ENCODE peak calls at places on chromosomes 7 and 10, in six cellular contexts. A is WTC11, B is left lobe of liver, R is skeletal muscle cell, W is AG20443, X is esophagus squamous epithelium. P is an unnamed sample.

GRCh38 chr10:102334106-102334505 is 61.4 kb upstream of the NFKB2 start:
- DNase-seq in A (no peak), R (no peak), X (no peak), B (no peak), W (no peak), P (no peak)

GRCh38 chr10:55989188-55989587 is 371.9 kb downstream of the ZWINT start:
- DNase-seq in X (no peak), R (no peak), B (no peak), A (no peak), W (no peak), P (no peak)

GRCh38 chr7:136887317-136887716 is 18.9 kb downstream of the CHRM2 start:
- DNase-seq in A (no peak), R (no peak), W (no peak), X (no peak), B (no peak), P (no peak)

GRCh38 chr7:35975851-35976454 is 175.1 kb downstream of the SEPTIN7 start:
- DNase-seq in B (no peak), W (peak), X (no peak), R (peak), A (no peak), P (peak)

GRCh38 chr10:97731346-97732051 is 5.4 kb upstream of the ZFYVE27 start:
- DNase-seq in W (peak), B (peak), R (peak), X (no peak), A (peak), P (peak)

GRCh38 chr10:129550658-129551057 is 83.6 kb downstream of the MGMT start:
- DNase-seq in W (no peak), X (no peak), A (no peak), B (peak), R (no peak), P (no peak)

GRCh38 chr10:26528715-26529393 is 90.7 kb downstream of the APBB1IP start:
- DNase-seq in B (no peak), R (no peak), W (no peak), A (no peak), X (no peak), P (no peak)

GRCh38 chr10:73088304-73088703 is 8.4 kb downstream of the P4HA1 start:
- DNase-seq in R (no peak), X (no peak), A (no peak), B (no peak), W (no peak), P (no peak)

GRCh38 chr10:60646966-60647796 is 131.1 kb upstream of the CDK1 start:
- DNase-seq in R (no peak), B (no peak), X (no peak), W (peak), A (no peak), P (no peak)

GRCh38 chr10:43970018-43970698 is 321.5 kb upstream of the ZNF32 start:
- DNase-seq in B (no peak), A (no peak), X (no peak), R (no peak), W (no peak), P (no peak)

GRCh38 chr10:120995768-120996167 is 144.6 kb downstream of the WDR11 start:
- DNase-seq in X (no peak), B (no peak), R (no peak), W (no peak), A (no peak), P (no peak)

GRCh38 chr7:43585521-43585920 is 2.6 kb downstream of the STK17A start:
- DNase-seq in R (peak), B (no peak), W (peak), X (no peak), A (no peak), P (peak)

GRCh38 chr10:992523-993340 is 4.5 kb downstream of the GTPBP4 start:
- DNase-seq in R (no peak), X (no peak), A (no peak), B (peak), W (no peak), P (no peak)

GRCh38 chr7:17939111-17939669 is 1.1 kb downstream of the SNX13 start:
- DNase-seq in X (no peak), W (peak), R (no peak), B (no peak), A (no peak), P (no peak)

GRCh38 chr10:3516626-3517255 is 268.3 kb downstream of the KLF6 start:
- DNase-seq in A (no peak), R (no peak), X (no peak), W (peak), B (no peak), P (no peak)

GRCh38 chr7:33186187-33186586 is 56.8 kb downstream of the BBS9 start:
- DNase-seq in W (peak), B (no peak), A (no peak), R (no peak), X (no peak), P (no peak)

GRCh38 chr7:116577320-116577871 is 52.6 kb downstream of the CAV1 start:
- DNase-seq in R (no peak), W (no peak), B (no peak), X (no peak), A (no peak), P (no peak)

GRCh38 chr10:29387269-29387668 is 98.4 kb downstream of the LYZL1 start:
- DNase-seq in X (no peak), A (no peak), R (no peak), B (no peak), W (no peak), P (no peak)

GRCh38 chr10:43197834-43198681 is 59.8 kb downstream of the CSGALNACT2 start:
- DNase-seq in X (no peak), B (no peak), W (peak), A (peak), R (no peak), P (peak)

GRCh38 chr10:99612167-99612831 is 7.9 kb downstream of the SLC25A28 start:
- DNase-seq in R (no peak), W (peak), X (no peak), B (no peak), A (peak), P (peak)

GRCh38 chr10:133258818-133259602 is 17.7 kb downstream of the ADAM8 start:
- DNase-seq in R (peak), X (peak), A (no peak), B (no peak), W (peak), P (no peak)

GRCh38 chr7:74625446-74625845 is 32.1 kb upstream of the GTF2I start:
- DNase-seq in A (no peak), B (no peak), X (no peak), W (peak), R (no peak), P (no peak)

GRCh38 chr10:63922714-63923317 is 401.6 kb downstream of the REEP3 start:
- DNase-seq in R (no peak), X (no peak), B (no peak), A (no peak), W (no peak), P (no peak)

GRCh38 chr7:157904211-157904865 is 567.5 kb downstream of the DNAJB6 start:
- DNase-seq in A (no peak), R (no peak), W (no peak), X (no peak), B (no peak), P (no peak)

GRCh38 chr10:22805304-22805703 is 90.9 kb upstream of the PIP4K2A start:
- DNase-seq in X (no peak), W (peak), B (no peak), A (no peak), R (no peak), P (no peak)

GRCh38 chr7:100177040-100178001 is at the start of the genes GPC2 and STAG3:
- DNase-seq in W (peak), X (peak), B (peak), R (peak), A (peak), P (peak)

GRCh38 chr10:91652364-91652763 is 19.5 kb upstream of the PPP1R3C start:
- DNase-seq in W (peak), B (no peak), X (no peak), A (no peak), R (peak), P (no peak)

GRCh38 chr7:129431911-129432643 is 2.2 kb upstream of the STRIP2 start:
- DNase-seq in W (peak), R (no peak), B (no peak), X (no peak), A (no peak), P (no peak)

GRCh38 chr7:142539901-142540300 is 209.4 kb upstream of the PRSS1 start:
- DNase-seq in X (no peak), A (no peak), W (peak), R (peak), B (no peak), P (no peak)

GRCh38 chr10:111209666-111210065 is 132.8 kb downstream of the ADRA2A start:
- DNase-seq in A (no peak), B (no peak), X (no peak), W (peak), R (no peak), P (no peak)

GRCh38 chr10:2972810-2973209 is 94.5 kb upstream of the PFKP start:
- DNase-seq in A (no peak), B (no peak), R (no peak), X (no peak), W (no peak), P (no peak)

GRCh38 chr7:158827411-158828342 is 1.6 kb downstream of the ESYT2 start:
- DNase-seq in W (no peak), X (no peak), A (no peak), B (no peak), R (no peak), P (no peak)

GRCh38 chr7:66558660-66559465 is 69.8 kb upstream of the KCTD7 start:
- DNase-seq in B (no peak), A (no peak), X (no peak), R (no peak), W (no peak), P (peak)

GRCh38 chr10:100847440-100847839 is 65.3 kb upstream of the SLF2 start:
- DNase-seq in R (no peak), A (no peak), B (no peak), W (no peak), X (no peak), P (no peak)

GRCh38 chr7:73841689-73842247 is 548 bp downstream of the METTL27 start:
- DNase-seq in B (no peak), A (peak), W (no peak), X (no peak), R (no peak), P (no peak)

P was measured in HuH-7.